ENCODE peak calls at places on chromosome 21, in four cellular contexts. W is NB4, B is IMR-90, V is heart left ventricle. G is an unnamed sample.

GRCh38 chr21:32411366-32412161 is 942 bp upstream of the EVA1C start:
- DNase-seq in W (no peak), B (peak; percentile 38), V (peak; percentile 93), G (peak; percentile 86)

GRCh38 chr21:41369105-41369914 is 7.5 kb downstream of the MX2 start:
- DNase-seq in W (peak; percentile 87), B (no peak), V (peak; percentile 49), G (no peak)

GRCh38 chr21:25215698-25216384 is 391.4 kb downstream of the MRPL39 start:
- DNase-seq in W (no peak), B (no peak), V (no peak), G (no peak)

GRCh38 chr21:34639882-34640788 is 25.2 kb upstream of the RCAN1 start:
- DNase-seq in W (no peak), B (peak; percentile 13), V (no peak), G (peak; percentile 63)

GRCh38 chr21:27362249-27362648 is 395.4 kb upstream of the ADAMTS5 start:
- DNase-seq in W (peak; percentile 2), B (no peak), V (no peak), G (no peak)

GRCh38 chr21:37793660-37794059 is 122.6 kb downstream of the KCNJ6 start:
- DNase-seq in W (no peak), B (peak; percentile 79), V (no peak), G (no peak)

GRCh38 chr21:41706263-41706639 is 60.6 kb downstream of the RIPK4 start:
- DNase-seq in W (no peak), B (no peak), V (no peak), G (no peak)

GRCh38 chr21:16239659-16240265 is 510.0 kb downstream of the USP25 start:
- DNase-seq in W (no peak), B (no peak), V (no peak), G (no peak)

GRCh38 chr21:41167348-41168342 is at the start of gene BACE2:
- DNase-seq in W (no peak), B (peak; percentile 68), V (peak; percentile 88), G (peak; percentile 69)

GRCh38 chr21:42830456-42831455 is 48.6 kb downstream of the WDR4 start:
- DNase-seq in W (peak; percentile 46), B (no peak), V (peak; percentile 13), G (no peak)

GRCh38 chr21:32782698-32783097 is 11.1 kb upstream of the PAXBP1 start:
- DNase-seq in W (no peak), B (no peak), V (no peak), G (no peak)

GRCh38 chr21:46457801-46458314 is 833 bp upstream of the DIP2A start:
- DNase-seq in W (peak; percentile 79), B (peak; percentile 40), V (peak; percentile 54), G (peak; percentile 81)

GRCh38 chr21:46559291-46559983 is 45.4 kb downstream of the S100B start:
- DNase-seq in W (no peak), B (no peak), V (no peak), G (no peak)

GRCh38 chr21:26781331-26781730 is 63.9 kb downstream of the ADAMTS1 start:
- DNase-seq in W (no peak), B (no peak), V (no peak), G (no peak)

GRCh38 chr21:26801524-26801923 is 43.7 kb downstream of the ADAMTS1 start:
- DNase-seq in W (no peak), B (peak; percentile 94), V (no peak), G (no peak)

GRCh38 chr21:16517380-16517779 is 787.6 kb downstream of the USP25 start:
- DNase-seq in W (no peak), B (peak; percentile 8), V (no peak), G (no peak)

GRCh38 chr21:41583274-41583790 is 75.4 kb upstream of the TMPRSS2 start:
- DNase-seq in W (no peak), B (peak; percentile 8), V (no peak), G (no peak)

GRCh38 chr21:34204021-34204420 is 130.6 kb downstream of the MRPS6 start:
- DNase-seq in W (no peak), B (no peak), V (no peak), G (no peak)

GRCh38 chr21:20592482-20592881 is 405.7 kb upstream of the NCAM2 start:
- DNase-seq in W (peak; percentile 2), B (no peak), V (no peak), G (peak; percentile 79)

GRCh38 chr21:42227909-42228708 is 9.2 kb downstream of the ABCG1 start:
- DNase-seq in W (peak; percentile 88), B (peak; percentile 91), V (peak; percentile 89), G (peak; percentile 96)

GRCh38 chr21:15183712-15184353 is 119.0 kb upstream of the NRIP1 start:
- DNase-seq in W (no peak), B (no peak), V (no peak), G (no peak)

GRCh38 chr21:42614811-42615342 is 38.5 kb upstream of the PDE9A start:
- DNase-seq in W (peak; percentile 73), B (no peak), V (no peak), G (peak; percentile 40)

GRCh38 chr21:16605588-16605987 is 875.8 kb downstream of the USP25 start:
- DNase-seq in W (no peak), B (no peak), V (no peak), G (no peak)

GRCh38 chr21:41283211-41283818 is 33.3 kb upstream of the FAM3B start:
- DNase-seq in W (peak; percentile 80), B (peak; percentile 87), V (peak; percentile 43), G (peak; percentile 36)

GRCh38 chr21:45994738-45995685 is 13.4 kb downstream of the COL6A1 start:
- DNase-seq in W (no peak), B (no peak), V (peak; percentile 15), G (no peak)

GRCh38 chr21:41960386-41960785 is 6.6 kb upstream of the C2CD2 start:
- DNase-seq in W (no peak), B (no peak), V (no peak), G (no peak)

GRCh38 chr21:33640697-33641338 is 723 bp downstream of the CRYZL1 start:
- DNase-seq in W (no peak), B (peak; percentile 22), V (no peak), G (peak; percentile 57)

GRCh38 chr21:17848228-17848627 is 29.1 kb upstream of the C21orf91 start:
- DNase-seq in W (no peak), B (peak; percentile 97), V (no peak), G (no peak)

GRCh38 chr21:24110846-24111245 is 1496.4 kb downstream of the MRPL39 start:
- DNase-seq in W (no peak), B (peak; percentile 77), V (no peak), G (no peak)

GRCh38 chr21:37763298-37763697 is 153.0 kb downstream of the KCNJ6 start:
- DNase-seq in W (no peak), B (no peak), V (no peak), G (no peak)

GRCh38 chr21:20729376-20729775 is 268.8 kb upstream of the NCAM2 start:
- DNase-seq in W (no peak), B (no peak), V (no peak), G (no peak)

GRCh38 chr21:29657228-29657989 is 282.4 kb downstream of the GRIK1 start:
- DNase-seq in W (peak; percentile 6), B (no peak), V (no peak), G (no peak)
- TF ChIP-seq POLR2A in W (no peak), B (no peak), V (no peak), G (no peak)

DNA sequence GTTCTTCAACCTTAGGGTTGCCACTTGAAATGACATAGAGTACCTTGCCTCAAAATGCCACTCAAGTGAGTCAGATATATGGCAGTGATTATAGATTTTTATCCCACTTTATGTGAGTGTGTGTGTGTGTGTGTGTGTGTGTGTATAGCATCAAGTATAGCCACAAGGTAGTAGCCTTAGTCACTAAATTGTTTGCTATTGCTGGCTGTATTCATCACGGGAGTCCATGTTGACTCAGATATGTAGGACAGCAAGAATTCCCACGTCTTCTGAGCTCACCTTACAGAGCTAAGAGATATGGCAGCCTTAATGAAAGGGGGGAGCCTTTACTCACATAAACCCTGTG is 9.3 kb downstream of the ETS2 start:
- DNase-seq in W (no peak), B (peak; percentile 95), V (no peak), G (no peak)
- TF ChIP-seq POLR2A in W (no peak), B (no peak), V (no peak), G (no peak)

GRCh38 chr21:44738621-44739020 is 27.2 kb upstream of the TSPEAR start:
- DNase-seq in W (no peak), B (no peak), V (no peak), G (no peak)
- TF ChIP-seq POLR2A in W (no peak), B (no peak), V (no peak), G (no peak)

GRCh38 chr21:29321217-29321616 is 22.5 kb downstream of the BACH1 start:
- DNase-seq in W (no peak), B (no peak), V (no peak), G (no peak)
- TF ChIP-seq POLR2A in W (no peak), B (no peak), V (no peak), G (no peak)

DNA sequence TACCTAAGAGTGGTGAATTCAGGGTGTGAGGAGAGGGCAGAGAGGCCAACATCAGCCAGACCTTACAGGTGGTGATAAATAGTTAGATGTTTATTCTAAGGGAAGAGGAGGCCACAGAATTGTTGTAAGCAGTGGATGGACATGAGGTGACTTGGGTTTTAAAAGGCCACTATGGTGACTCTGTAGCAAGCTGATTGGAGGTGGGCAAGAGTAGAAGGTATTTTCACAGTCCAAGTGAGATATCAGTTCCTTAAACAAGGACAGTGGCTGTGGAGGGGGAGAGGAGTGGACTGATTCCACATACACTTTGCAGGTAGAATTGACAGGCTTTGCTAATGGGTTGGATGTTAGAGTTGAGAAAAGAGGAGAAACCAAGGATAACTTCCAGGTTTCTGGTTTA is 60.8 kb upstream of the CLDN14 start:
- DNase-seq in W (no peak), B (no peak), V (no peak), G (no peak)
- TF ChIP-seq POLR2A in W (no peak), B (no peak), V (no peak), G (no peak)

GRCh38 chr21:44301093-44301492 is 1.2 kb downstream of the PFKL start:
- DNase-seq in W (no peak), B (no peak), V (no peak), G (no peak)

GRCh38 chr21:44301961-44302406 is 2.1 kb downstream of the PFKL start:
- DNase-seq in W (no peak), B (no peak), V (no peak), G (no peak)

GRCh38 chr21:44299085-44299457 is 782 bp upstream of the PFKL start:
- DNase-seq in W (no peak), B (peak; percentile 4), V (no peak), G (peak; percentile 35)

GRCh38 chr21:44299458-44300261 is at the start of gene PFKL:
- DNase-seq in W (peak; percentile 96), B (peak; percentile 20), V (peak; percentile 76), G (peak; percentile 71)

DNA sequence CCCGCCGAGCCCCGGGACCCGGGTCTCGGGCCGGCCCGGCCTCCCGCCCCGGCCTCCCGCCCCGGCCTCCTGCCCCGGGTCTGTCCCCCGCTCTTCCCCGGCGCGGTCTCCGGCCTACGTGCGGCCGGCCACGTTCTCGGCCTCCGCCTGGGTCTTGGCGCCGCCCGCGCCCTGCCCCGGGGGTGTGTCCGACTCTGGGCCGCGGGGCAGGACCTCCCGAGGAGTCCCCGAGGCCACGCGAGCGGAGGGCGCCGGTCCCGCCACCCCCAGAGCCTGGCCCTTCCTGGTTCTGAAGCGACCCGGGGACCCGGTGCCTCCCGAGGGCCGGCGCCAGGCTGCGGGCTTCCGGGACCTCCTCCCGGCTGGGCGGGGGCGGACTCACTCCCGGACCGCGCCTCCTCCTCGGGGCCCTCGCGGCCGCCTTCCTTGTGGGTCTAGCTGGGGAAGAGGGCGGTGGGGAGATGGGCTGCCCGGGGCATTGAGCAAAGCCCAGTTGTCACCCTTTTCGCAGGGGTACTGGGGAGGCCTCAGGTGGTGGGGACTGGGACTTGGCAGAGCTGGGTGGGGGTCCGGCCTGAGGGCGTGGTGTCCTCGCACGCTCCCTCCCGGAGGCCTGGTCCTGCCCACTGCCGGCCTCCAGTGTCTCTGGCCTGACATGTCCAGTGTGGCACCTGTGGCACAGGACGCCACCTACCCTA is 558 bp downstream of the PFKL start:
- DNase-seq in W (peak; percentile 72), B (peak; percentile 19), V (peak; percentile 86), G (peak; percentile 58)
- TF ChIP-seq POLR2A in W (no peak), B (peak; percentile 65), V (no peak), G (no peak)

G was measured in erythroblast.